ENCODE peak calls at places on chromosomes 3 and 15, in seven cellular contexts. H is tibial artery; T is vagina; F is body of pancreas; O is CD4-positive, CD25-positive, alpha-beta regulatory T cell; V is SJSA1; G is GM23248. R is an unnamed sample.

GRCh38 chr3:184965639-184966430 is 153.9 kb downstream of the VPS8 start:
- DNase-seq in H (no peak), T (no peak), F (no peak), O (no peak), V (no peak), G (no peak), R (no peak)

GRCh38 chr3:66485291-66485968 is 15.4 kb downstream of the LRIG1 start:
- DNase-seq in H (peak; percentile 78), T (no peak), F (no peak), O (no peak), V (peak; percentile 45), G (peak; percentile 76), R (peak; percentile 39)

GRCh38 chr3:188183452-188183851 is 29.5 kb downstream of the LPP start:
- DNase-seq in H (no peak), T (no peak), F (no peak), O (no peak), V (no peak), G (no peak), R (no peak)

GRCh38 chr15:85706779-85707518 is 87.8 kb downstream of the KLHL25 start:
- DNase-seq in H (no peak), T (no peak), F (no peak), O (peak; percentile 61), V (peak; percentile 32), G (peak; percentile 62), R (no peak)

GRCh38 chr15:55770808-55771207 is 27.9 kb upstream of the PRTG start:
- DNase-seq in H (no peak), T (no peak), F (no peak), O (no peak), V (no peak), G (peak; percentile 14), R (no peak)

GRCh38 chr15:44144992-44145391 is 50.1 kb downstream of the FRMD5 start:
- DNase-seq in H (no peak), T (no peak), F (no peak), O (no peak), V (no peak), G (no peak), R (no peak)

GRCh38 chr15:89283201-89283600 is 39.4 kb downstream of the FANCI start:
- DNase-seq in H (no peak), T (no peak), F (no peak), O (no peak), V (no peak), G (no peak), R (no peak)

GRCh38 chr15:68888419-68888818 is 41.9 kb upstream of the SPESP1 start:
- DNase-seq in H (no peak), T (no peak), F (no peak), O (no peak), V (no peak), G (no peak), R (no peak)

GRCh38 chr3:158105124-158105709 is 1.0 kb downstream of the SHOX2 start:
- DNase-seq in H (peak; percentile 82), T (no peak), F (no peak), O (no peak), V (no peak), G (peak; percentile 88), R (peak; percentile 67)

GRCh38 chr15:85543741-85544155 is 163.3 kb downstream of the AKAP13 start:
- DNase-seq in H (peak; percentile 78), T (no peak), F (peak; percentile 83), O (no peak), V (peak; percentile 14), G (no peak), R (no peak)

GRCh38 chr3:183494341-183494740 is 61.2 kb downstream of the KLHL6 start:
- DNase-seq in H (no peak), T (no peak), F (no peak), O (no peak), V (no peak), G (no peak), R (no peak)

GRCh38 chr3:58683001-58683845 is 16.6 kb upstream of the FAM3D start:
- DNase-seq in H (no peak), T (peak; percentile 25), F (no peak), O (no peak), V (no peak), G (peak; percentile 44), R (peak; percentile 72)

GRCh38 chr15:69664572-69665326 is 212.1 kb downstream of the RPLP1 start:
- DNase-seq in H (no peak), T (no peak), F (no peak), O (no peak), V (no peak), G (no peak), R (no peak)

GRCh38 chr3:60893946-60894345 is 357.3 kb downstream of the FHIT start:
- DNase-seq in H (no peak), T (no peak), F (no peak), O (no peak), V (no peak), G (no peak), R (no peak)

GRCh38 chr3:57164606-57165573 is at the start of gene IL17RD:
- DNase-seq in H (peak; percentile 83), T (no peak), F (peak; percentile 78), O (no peak), V (peak; percentile 10), G (peak; percentile 93), R (peak; percentile 60)

GRCh38 chr3:66763294-66763693 is 234.8 kb upstream of the KBTBD8 start:
- DNase-seq in H (no peak), T (no peak), F (no peak), O (no peak), V (no peak), G (peak; percentile 68), R (peak; percentile 65)

GRCh38 chr15:70799667-70800450 is 36.5 kb upstream of the UACA start:
- DNase-seq in H (peak; percentile 82), T (no peak), F (peak; percentile 19), O (no peak), V (peak; percentile 93), G (peak; percentile 90), R (peak; percentile 90)

DNA sequence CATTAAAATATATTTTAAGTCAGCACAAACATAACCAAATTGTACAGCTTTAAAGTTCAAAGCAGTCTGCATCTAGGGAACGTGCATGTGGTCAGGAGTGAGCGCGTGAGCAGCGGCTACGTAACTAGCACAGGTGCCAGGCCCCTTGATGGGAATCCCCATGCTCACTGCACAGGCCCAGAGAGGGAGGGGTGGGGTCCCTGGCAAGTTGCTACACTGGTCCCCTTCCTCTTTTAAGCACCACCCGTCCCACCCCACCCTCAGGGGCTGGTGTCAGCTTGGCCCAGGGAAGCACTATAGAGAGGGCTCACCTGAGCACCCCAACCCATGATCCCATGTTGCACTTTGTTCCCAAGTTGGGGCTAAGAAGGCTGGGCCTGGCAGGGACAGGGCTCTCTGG is 835 bp upstream of the GMPPB start:
- DNase-seq in H (peak; percentile 70), T (no peak), F (no peak), O (peak; percentile 35), V (no peak), G (no peak), R (no peak)
- H3K4me3 ChIP-seq in H (peak overlapping the region; percentile 97), T (peak overlapping the region; percentile 88), F (no peak overlapping the region), O (peak overlapping the region; percentile 72), V (peak overlapping the region; percentile 93), G (peak overlapping the region; percentile 80), R (peak overlapping the region; percentile 94)

GRCh38 chr3:34106879-34107278 is 308.4 kb downstream of the PDCD6IP start:
- DNase-seq in H (no peak), T (no peak), F (no peak), O (no peak), V (peak; percentile 5), G (peak; percentile 4), R (no peak)

GRCh38 chr3:34107669-34108068 is 309.2 kb downstream of the PDCD6IP start:
- DNase-seq in H (no peak), T (no peak), F (no peak), O (no peak), V (no peak), G (no peak), R (no peak)

GRCh38 chr3:34109846-34110245 is 311.4 kb downstream of the PDCD6IP start:
- DNase-seq in H (no peak), T (no peak), F (no peak), O (no peak), V (no peak), G (no peak), R (no peak)

GRCh38 chr3:34108976-34109375 is 310.5 kb downstream of the PDCD6IP start:
- DNase-seq in H (no peak), T (no peak), F (no peak), O (no peak), V (no peak), G (no peak), R (no peak)

GRCh38 chr3:34111361-34111760 is 312.9 kb downstream of the PDCD6IP start:
- DNase-seq in H (no peak), T (no peak), F (no peak), O (no peak), V (no peak), G (no peak), R (no peak)
- H3K9me3 ChIP-seq in H (no peaks in the 10 kb centered on the region), T (no peaks in the 10 kb centered on the region), F (no peaks in the 10 kb centered on the region), O (peaks cover 3% of the 10 kb centered on the region), V (no peaks in the 10 kb centered on the region), G (no peaks in the 10 kb centered on the region), R (no peaks in the 10 kb centered on the region)

GRCh38 chr3:186362409-186362757 is 349 bp upstream of the DGKG start:
- DNase-seq in H (no peak), T (no peak), F (no peak), O (no peak), V (no peak), G (no peak), R (no peak)
- H3K27me3 ChIP-seq in H (no peaks in the 10 kb centered on the region), T (peaks cover 8% of the 10 kb centered on the region), F (no peaks in the 10 kb centered on the region), O (peaks cover 16% of the 10 kb centered on the region), V (peaks cover 33% of the 10 kb centered on the region), G (peaks cover 86% of the 10 kb centered on the region), R (peaks cover 24% of the 10 kb centered on the region)

DNA sequence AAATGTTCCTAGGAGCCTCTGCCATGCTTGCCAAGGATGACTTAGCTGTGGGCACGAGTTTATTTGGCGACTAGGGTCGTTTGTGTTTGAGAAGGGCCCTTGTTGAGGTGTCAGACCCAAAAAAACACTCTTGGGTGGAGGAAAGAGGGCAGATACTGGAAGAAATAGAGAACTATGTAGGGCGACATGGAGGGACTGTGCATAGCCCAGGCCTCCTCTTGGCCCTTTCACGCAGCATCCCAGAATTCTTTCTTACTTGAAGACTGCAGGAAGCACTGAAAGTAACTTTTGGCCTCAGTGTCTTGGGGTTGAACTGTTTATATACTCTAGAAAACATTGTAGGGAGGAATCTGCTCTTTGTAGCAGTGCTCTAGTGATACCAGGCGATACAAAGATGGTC is 917 bp downstream of the RTF1 start:
- DNase-seq in H (no peak), T (no peak), F (no peak), O (no peak), V (peak; percentile 61), G (peak; percentile 55), R (no peak)
- H3K4me3 ChIP-seq in H (peak overlapping the region; percentile 95), T (peak overlapping the region; percentile 68), F (peak overlapping the region; percentile 97), O (peak overlapping the region; percentile 87), V (peak overlapping the region; percentile 94), G (peak overlapping the region; percentile 84), R (peak overlapping the region; percentile 86)

GRCh38 chr15:20344601-20345400 is 196.8 kb downstream of the GOLGA6L6 start:
- DNase-seq in H (no peak), T (peak; percentile 97), F (no peak), O (no peak), V (no peak), G (no peak), R (no peak)
- H3K9me3 ChIP-seq in H (peaks cover 39% of the 10 kb centered on the region), T (peaks cover 19% of the 10 kb centered on the region), F (peaks cover 4% of the 10 kb centered on the region), O (no peaks in the 10 kb centered on the region), V (peaks cover 13% of the 10 kb centered on the region), G (no peaks in the 10 kb centered on the region), R (peaks cover 36% of the 10 kb centered on the region)

GRCh38 chr3:72265250-72265649 is 480.3 kb upstream of the PROK2 start:
- DNase-seq in H (no peak), T (no peak), F (no peak), O (no peak), V (no peak), G (peak; percentile 59), R (no peak)
- H3K27me3 ChIP-seq in H (no peaks in the 10 kb centered on the region), T (no peaks in the 10 kb centered on the region), F (no peaks in the 10 kb centered on the region), O (no peaks in the 10 kb centered on the region), V (no peaks in the 10 kb centered on the region), G (no peaks in the 10 kb centered on the region), R (no peaks in the 10 kb centered on the region)

R was measured in MG63.